ENCODE peak calls at places on chromosomes 13 and 19, in nine cellular contexts. R is heart right ventricle, J is psoas muscle, F is left ventricle myocardium inferior, A is AG04450, B is PC-3, E is thyroid gland, D is lung, M is body of pancreas. C is an unnamed sample.
A peak's percentile ranks its signal among the peaks of the same experiment; 100 is the strongest.

GRCh38 chr19:48121909-48122371 is 11.3 kb upstream of the PLA2G4C start:
- DNase-seq in R (no peak), J (no peak), F (no peak), A (no peak), B (peak; percentile 65), E (peak; percentile 68), D (no peak), M (no peak), C (no peak)

GRCh38 chr13:113547248-113547971 is 37.1 kb upstream of the TFDP1 start:
- DNase-seq in R (peak; percentile 55), J (no peak), F (no peak), A (no peak), B (no peak), E (no peak), D (no peak), M (no peak), C (no peak)

GRCh38 chr13:40479196-40479845 is 187.1 kb downstream of the FOXO1 start:
- DNase-seq in R (no peak), J (no peak), F (no peak), A (no peak), B (no peak), E (peak; percentile 78), D (no peak), M (peak; percentile 16), C (no peak)

GRCh38 chr13:53250272-53250875 is 221.8 kb downstream of the OLFM4 start:
- DNase-seq in R (peak; percentile 13), J (no peak), F (no peak), A (peak; percentile 32), B (peak; percentile 79), E (no peak), D (no peak), M (peak; percentile 64), C (no peak)

GRCh38 chr13:112849500-112849899 is 119.5 kb upstream of the MCF2L start:
- DNase-seq in R (no peak), J (no peak), F (no peak), A (no peak), B (peak; percentile 43), E (peak; percentile 69), D (peak; percentile 73), M (no peak), C (no peak)

GRCh38 chr13:44181938-44182337 is 191.7 kb upstream of the SERP2 start:
- DNase-seq in R (no peak), J (no peak), F (no peak), A (no peak), B (peak; percentile 60), E (no peak), D (no peak), M (no peak), C (no peak)

GRCh38 chr13:99703908-99704307 is 202.6 kb downstream of the TM9SF2 start:
- DNase-seq in R (no peak), J (no peak), F (no peak), A (no peak), B (no peak), E (no peak), D (no peak), M (no peak), C (no peak)

GRCh38 chr13:25046274-25046984 is 49.5 kb upstream of the PABPC3 start:
- DNase-seq in R (no peak), J (no peak), F (no peak), A (no peak), B (no peak), E (no peak), D (no peak), M (no peak), C (no peak)

GRCh38 chr13:51501592-51502205 is 48.9 kb upstream of the INTS6 start:
- DNase-seq in R (no peak), J (no peak), F (no peak), A (no peak), B (peak; percentile 65), E (no peak), D (no peak), M (no peak), C (peak; percentile 50)

GRCh38 chr19:37334179-37335071 is 36.5 kb upstream of the ZNF527 start:
- DNase-seq in R (peak; percentile 95), J (peak; percentile 90), F (peak; percentile 93), A (peak; percentile 56), B (no peak), E (peak; percentile 95), D (peak; percentile 90), M (peak; percentile 94), C (peak; percentile 83)

GRCh38 chr13:30529085-30529815 is 63.5 kb upstream of the HMGB1 start:
- DNase-seq in R (no peak), J (no peak), F (no peak), A (no peak), B (no peak), E (no peak), D (no peak), M (no peak), C (no peak)

GRCh38 chr13:67298297-67298696 is 68.2 kb upstream of the PCDH9 start:
- DNase-seq in R (no peak), J (no peak), F (no peak), A (no peak), B (no peak), E (no peak), D (no peak), M (no peak), C (no peak)

GRCh38 chr19:52667972-52668371 is 29.8 kb upstream of the ZNF83 start:
- DNase-seq in R (no peak), J (no peak), F (no peak), A (no peak), B (no peak), E (no peak), D (no peak), M (no peak), C (no peak)

GRCh38 chr13:38265135-38265497 is 84.5 kb upstream of the UFM1 start:
- DNase-seq in R (no peak), J (no peak), F (no peak), A (no peak), B (no peak), E (peak; percentile 53), D (peak; percentile 52), M (no peak), C (no peak)

GRCh38 chr19:5455367-5456129 is at the start of gene ZNRF4:
- DNase-seq in R (no peak), J (no peak), F (no peak), A (no peak), B (no peak), E (no peak), D (no peak), M (no peak), C (no peak)

GRCh38 chr13:42129033-42129432 is 80.6 kb downstream of the DGKH start:
- DNase-seq in R (no peak), J (no peak), F (no peak), A (no peak), B (no peak), E (no peak), D (no peak), M (no peak), C (no peak)

GRCh38 chr13:93146584-93147292 is 79.9 kb upstream of the GPC6 start:
- DNase-seq in R (no peak), J (no peak), F (no peak), A (peak; percentile 37), B (peak; percentile 30), E (no peak), D (no peak), M (no peak), C (no peak)
- H3K27me3 ChIP-seq in R (no peaks in the 10 kb centered on the region), J (no peaks in the 10 kb centered on the region), F (no peaks in the 10 kb centered on the region), A (no peaks in the 10 kb centered on the region), B (no peaks in the 10 kb centered on the region), E (no peaks in the 10 kb centered on the region), D (no peaks in the 10 kb centered on the region), M (no peaks in the 10 kb centered on the region), C (no peaks in the 10 kb centered on the region)

GRCh38 chr19:58063712-58064111 is 4.6 kb downstream of the ZNF135 start:
- DNase-seq in R (no peak), J (no peak), F (no peak), A (no peak), B (no peak), E (no peak), D (no peak), M (no peak), C (no peak)
- H3K9me3 ChIP-seq in R (peaks cover 39% of the 10 kb centered on the region), J (peaks cover 63% of the 10 kb centered on the region), F (peaks cover 69% of the 10 kb centered on the region), A (peaks cover 90% of the 10 kb centered on the region), B (peaks cover 69% of the 10 kb centered on the region), E (no peaks in the 10 kb centered on the region), D (peaks cover 74% of the 10 kb centered on the region), M (no peaks in the 10 kb centered on the region), C (peaks cover 11% of the 10 kb centered on the region)

DNA sequence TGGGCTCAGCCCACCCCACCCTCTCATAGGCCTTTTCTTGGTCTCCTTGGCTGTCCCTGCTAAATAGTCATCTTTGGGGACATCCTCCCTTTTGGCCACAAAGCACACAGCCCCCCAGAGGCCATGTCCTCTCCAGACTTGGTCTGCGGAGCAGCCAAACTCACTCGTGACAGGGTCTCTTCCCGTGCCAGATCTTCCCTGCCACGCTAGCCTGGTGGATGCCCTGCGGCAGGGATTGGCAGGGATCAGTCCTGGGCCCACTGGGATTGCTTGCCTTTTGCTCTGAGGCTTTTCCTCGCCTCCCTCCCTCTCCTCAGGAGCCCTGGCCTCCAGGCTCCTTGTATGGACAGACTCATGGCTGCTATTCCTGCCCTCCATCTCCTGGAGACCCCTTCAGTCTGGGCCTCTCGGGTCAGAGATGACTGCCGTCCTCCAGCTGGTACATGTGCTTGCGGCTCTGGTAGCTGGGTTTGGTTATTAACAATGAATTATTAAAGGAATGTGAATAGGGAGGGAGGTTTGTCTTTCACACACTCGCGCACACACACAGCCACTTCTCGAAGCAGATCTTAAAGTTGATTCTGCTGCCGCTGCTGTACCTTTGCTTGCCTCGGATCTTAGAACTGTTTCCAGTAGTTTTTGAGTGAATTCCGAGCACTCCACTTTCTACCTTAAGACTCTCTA is 45.1 kb downstream of the NFIX start:
- DNase-seq in R (no peak), J (no peak), F (no peak), A (no peak), B (no peak), E (peak; percentile 49), D (no peak), M (no peak), C (no peak)
- H3K27me3 ChIP-seq in R (no peaks in the 10 kb centered on the region), J (no peaks in the 10 kb centered on the region), F (no peaks in the 10 kb centered on the region), A (no peaks in the 10 kb centered on the region), B (no peaks in the 10 kb centered on the region), E (no peaks in the 10 kb centered on the region), D (no peaks in the 10 kb centered on the region), M (no peaks in the 10 kb centered on the region), C (no peaks in the 10 kb centered on the region)

GRCh38 chr13:36475468-36475867 is 43.2 kb downstream of the CCNA1 start:
- DNase-seq in R (no peak), J (no peak), F (no peak), A (no peak), B (peak; percentile 58), E (no peak), D (no peak), M (no peak), C (no peak)

GRCh38 chr13:36476661-36477060 is 44.4 kb downstream of the CCNA1 start:
- DNase-seq in R (no peak), J (no peak), F (no peak), A (no peak), B (no peak), E (no peak), D (no peak), M (no peak), C (no peak)

DNA sequence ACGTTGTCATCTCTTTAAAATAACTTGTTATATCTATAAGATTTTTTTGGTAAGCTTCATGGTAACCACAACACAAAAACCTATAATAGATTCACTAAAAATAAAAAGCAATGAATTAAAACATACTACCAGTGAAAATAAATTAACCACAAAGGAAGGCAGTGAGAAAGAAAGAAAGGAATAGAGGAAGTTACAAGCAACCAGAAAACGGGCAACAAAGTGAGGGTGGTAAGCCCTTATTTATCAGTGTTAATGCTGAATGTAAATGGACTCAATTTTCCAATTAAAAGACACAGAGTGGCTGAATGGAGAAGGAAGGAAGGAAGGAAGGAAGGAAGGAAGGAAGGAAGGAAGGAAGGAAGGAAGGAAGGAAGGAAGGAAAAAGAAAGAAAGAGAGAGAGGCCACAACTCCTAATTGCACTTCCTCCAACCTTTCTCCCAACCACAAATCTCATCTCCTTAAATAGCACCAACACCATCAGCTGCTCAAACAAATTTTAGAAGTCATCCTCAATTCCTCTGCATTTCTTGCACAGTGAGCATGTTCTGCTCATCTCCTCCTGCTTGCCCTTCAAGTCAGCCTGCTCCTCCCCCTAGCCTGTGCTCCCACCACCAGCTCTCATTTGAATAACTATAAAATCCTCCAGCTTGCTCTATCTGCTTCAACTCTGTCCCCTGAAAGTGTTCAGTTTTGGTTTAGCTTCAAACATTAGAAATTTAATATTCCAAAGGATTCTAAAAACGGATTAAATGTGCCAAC is 48.6 kb downstream of the CCNA1 start:
- DNase-seq in R (no peak), J (no peak), F (no peak), A (no peak), B (no peak), E (no peak), D (no peak), M (no peak), C (no peak)
- H3K9me3 ChIP-seq in R (peaks cover 4% of the 10 kb centered on the region), J (peaks cover 3% of the 10 kb centered on the region), F (peaks cover 60% of the 10 kb centered on the region), A (no peaks in the 10 kb centered on the region), B (no peaks in the 10 kb centered on the region), E (no peaks in the 10 kb centered on the region), D (peaks cover 4% of the 10 kb centered on the region), M (no peaks in the 10 kb centered on the region), C (no peaks in the 10 kb centered on the region)